ENCODE peak calls at places on chromosomes 11 and 22, in eight cellular contexts. One of them, this sample, is unnamed.
A peak's percentile ranks its signal among the peaks of the same experiment; 100 is the strongest.

GRCh38 chr11:96960926-96961325 is 571.1 kb downstream of the JRKL start:
- DNase-seq in mammary epithelial cell: no peak
- DNase-seq in OCI-LY7: no peak
- DNase-seq in stimulated activated CD4-positive, alpha-beta T cell treated with anti-CD3 and anti-CD28 coated beads, Interleukin-2, amount 100 ng/mL, for 48 hours: no peak
- DNase-seq in WTC11: no peak
- DNase-seq in fibroblast of the aortic adventitia: no peak
- DNase-seq in T-cell: no peak
- DNase-seq in thyroid gland: no peak
- DNase-seq in this sample: no peak

GRCh38 chr11:32173435-32173834 is 82.6 kb downstream of the RCN1 start:
- DNase-seq in OCI-LY7: no peak
- DNase-seq in WTC11: peak; percentile 77
- DNase-seq in stimulated activated CD4-positive, alpha-beta T cell treated with anti-CD3 and anti-CD28 coated beads, Interleukin-2, amount 100 ng/mL, for 48 hours: no peak
- DNase-seq in fibroblast of the aortic adventitia: peak; percentile 74
- DNase-seq in thyroid gland: peak; percentile 22
- DNase-seq in T-cell: no peak
- DNase-seq in mammary epithelial cell: peak; percentile 32
- DNase-seq in this sample: peak; percentile 23

GRCh38 chr11:40183073-40184064 is 1276.1 kb downstream of the LRRC4C start:
- DNase-seq in T-cell: no peak
- DNase-seq in thyroid gland: no peak
- DNase-seq in fibroblast of the aortic adventitia: no peak
- DNase-seq in WTC11: no peak
- DNase-seq in mammary epithelial cell: no peak
- DNase-seq in stimulated activated CD4-positive, alpha-beta T cell treated with anti-CD3 and anti-CD28 coated beads, Interleukin-2, amount 100 ng/mL, for 48 hours: no peak
- DNase-seq in OCI-LY7: no peak
- DNase-seq in this sample: no peak

GRCh38 chr11:122441702-122442092 is 213.8 kb upstream of the UBASH3B start:
- DNase-seq in fibroblast of the aortic adventitia: peak; percentile 16
- DNase-seq in thyroid gland: no peak
- DNase-seq in OCI-LY7: no peak
- DNase-seq in mammary epithelial cell: no peak
- DNase-seq in T-cell: no peak
- DNase-seq in stimulated activated CD4-positive, alpha-beta T cell treated with anti-CD3 and anti-CD28 coated beads, Interleukin-2, amount 100 ng/mL, for 48 hours: no peak
- DNase-seq in WTC11: no peak
- DNase-seq in this sample: no peak

GRCh38 chr11:123251656-123252344 is 56.8 kb upstream of the CLMP start:
- DNase-seq in OCI-LY7: no peak
- DNase-seq in T-cell: no peak
- DNase-seq in stimulated activated CD4-positive, alpha-beta T cell treated with anti-CD3 and anti-CD28 coated beads, Interleukin-2, amount 100 ng/mL, for 48 hours: no peak
- DNase-seq in WTC11: no peak
- DNase-seq in mammary epithelial cell: no peak
- DNase-seq in thyroid gland: peak; percentile 49
- DNase-seq in fibroblast of the aortic adventitia: peak; percentile 70
- DNase-seq in this sample: no peak

GRCh38 chr11:64225608-64226506 is at the start of the genes NUDT22 and TRPT1:
- DNase-seq in thyroid gland: peak; percentile 94
- DNase-seq in WTC11: peak; percentile 89
- DNase-seq in T-cell: peak; percentile 94
- DNase-seq in mammary epithelial cell: peak; percentile 75
- DNase-seq in stimulated activated CD4-positive, alpha-beta T cell treated with anti-CD3 and anti-CD28 coated beads, Interleukin-2, amount 100 ng/mL, for 48 hours: peak; percentile 96
- DNase-seq in OCI-LY7: peak; percentile 95
- DNase-seq in fibroblast of the aortic adventitia: peak; percentile 66
- DNase-seq in this sample: peak; percentile 57

GRCh38 chr11:416757-417621 is 2.2 kb upstream of the SIGIRR start:
- DNase-seq in mammary epithelial cell: peak; percentile 45
- DNase-seq in WTC11: peak; percentile 88
- DNase-seq in OCI-LY7: no peak
- DNase-seq in T-cell: peak; percentile 40
- DNase-seq in thyroid gland: peak; percentile 70
- DNase-seq in fibroblast of the aortic adventitia: no peak
- DNase-seq in stimulated activated CD4-positive, alpha-beta T cell treated with anti-CD3 and anti-CD28 coated beads, Interleukin-2, amount 100 ng/mL, for 48 hours: no peak
- DNase-seq in this sample: no peak

GRCh38 chr11:34890089-34890488 is 26.1 kb downstream of the APIP start:
- DNase-seq in stimulated activated CD4-positive, alpha-beta T cell treated with anti-CD3 and anti-CD28 coated beads, Interleukin-2, amount 100 ng/mL, for 48 hours: no peak
- DNase-seq in thyroid gland: no peak
- DNase-seq in OCI-LY7: no peak
- DNase-seq in WTC11: no peak
- DNase-seq in fibroblast of the aortic adventitia: peak; percentile 9
- DNase-seq in T-cell: no peak
- DNase-seq in mammary epithelial cell: no peak
- DNase-seq in this sample: no peak

GRCh38 chr11:23310276-23310675 is 450.0 kb upstream of the CCDC179 start:
- DNase-seq in fibroblast of the aortic adventitia: peak; percentile 6
- DNase-seq in mammary epithelial cell: no peak
- DNase-seq in OCI-LY7: no peak
- DNase-seq in WTC11: no peak
- DNase-seq in T-cell: no peak
- DNase-seq in thyroid gland: no peak
- DNase-seq in stimulated activated CD4-positive, alpha-beta T cell treated with anti-CD3 and anti-CD28 coated beads, Interleukin-2, amount 100 ng/mL, for 48 hours: no peak
- DNase-seq in this sample: peak; percentile 40

GRCh38 chr22:41229730-41230398 is 10.9 kb downstream of the CHADL start:
- DNase-seq in T-cell: no peak
- DNase-seq in OCI-LY7: no peak
- DNase-seq in WTC11: no peak
- DNase-seq in fibroblast of the aortic adventitia: no peak
- DNase-seq in stimulated activated CD4-positive, alpha-beta T cell treated with anti-CD3 and anti-CD28 coated beads, Interleukin-2, amount 100 ng/mL, for 48 hours: no peak
- DNase-seq in thyroid gland: no peak
- DNase-seq in mammary epithelial cell: no peak
- DNase-seq in this sample: no peak

GRCh38 chr11:70826950-70827349 is 425.4 kb downstream of the SHANK2 start:
- DNase-seq in T-cell: no peak
- DNase-seq in mammary epithelial cell: no peak
- DNase-seq in OCI-LY7: no peak
- DNase-seq in thyroid gland: no peak
- DNase-seq in WTC11: no peak
- DNase-seq in stimulated activated CD4-positive, alpha-beta T cell treated with anti-CD3 and anti-CD28 coated beads, Interleukin-2, amount 100 ng/mL, for 48 hours: no peak
- DNase-seq in fibroblast of the aortic adventitia: no peak
- DNase-seq in this sample: no peak

GRCh38 chr11:312092-312816 is 1.6 kb upstream of the IFITM1 start:
- DNase-seq in WTC11: no peak
- DNase-seq in mammary epithelial cell: no peak
- DNase-seq in OCI-LY7: no peak
- DNase-seq in T-cell: no peak
- DNase-seq in thyroid gland: no peak
- DNase-seq in fibroblast of the aortic adventitia: peak; percentile 50
- DNase-seq in stimulated activated CD4-positive, alpha-beta T cell treated with anti-CD3 and anti-CD28 coated beads, Interleukin-2, amount 100 ng/mL, for 48 hours: no peak
- DNase-seq in this sample: peak; percentile 5

GRCh38 chr22:49826603-49827306 is 918 bp downstream of the BRD1 start:
- DNase-seq in stimulated activated CD4-positive, alpha-beta T cell treated with anti-CD3 and anti-CD28 coated beads, Interleukin-2, amount 100 ng/mL, for 48 hours: peak; percentile 18
- DNase-seq in T-cell: peak; percentile 28
- DNase-seq in thyroid gland: peak; percentile 63
- DNase-seq in mammary epithelial cell: peak; percentile 47
- DNase-seq in fibroblast of the aortic adventitia: peak; percentile 53
- DNase-seq in WTC11: no peak
- DNase-seq in OCI-LY7: peak; percentile 64
- DNase-seq in this sample: peak; percentile 16

GRCh38 chr11:64652586-64653387 is 61.8 kb downstream of the SLC22A12 start:
- DNase-seq in stimulated activated CD4-positive, alpha-beta T cell treated with anti-CD3 and anti-CD28 coated beads, Interleukin-2, amount 100 ng/mL, for 48 hours: peak; percentile 76
- DNase-seq in OCI-LY7: peak; percentile 73
- DNase-seq in WTC11: peak; percentile 97
- DNase-seq in fibroblast of the aortic adventitia: peak; percentile 78
- DNase-seq in T-cell: peak; percentile 71
- DNase-seq in thyroid gland: peak; percentile 81
- DNase-seq in mammary epithelial cell: peak; percentile 41
- DNase-seq in this sample: peak; percentile 32

GRCh38 chr11:66047541-66048365 is 1.2 kb downstream of the GAL3ST3 start:
- DNase-seq in mammary epithelial cell: no peak
- DNase-seq in stimulated activated CD4-positive, alpha-beta T cell treated with anti-CD3 and anti-CD28 coated beads, Interleukin-2, amount 100 ng/mL, for 48 hours: no peak
- DNase-seq in fibroblast of the aortic adventitia: no peak
- DNase-seq in WTC11: no peak
- DNase-seq in OCI-LY7: no peak
- DNase-seq in T-cell: no peak
- DNase-seq in thyroid gland: peak; percentile 98
- DNase-seq in this sample: no peak

GRCh38 chr22:35582861-35583670 is 34.1 kb downstream of the MB start:
- DNase-seq in stimulated activated CD4-positive, alpha-beta T cell treated with anti-CD3 and anti-CD28 coated beads, Interleukin-2, amount 100 ng/mL, for 48 hours: peak; percentile 44
- DNase-seq in thyroid gland: peak; percentile 58
- DNase-seq in T-cell: peak; percentile 46
- DNase-seq in fibroblast of the aortic adventitia: peak; percentile 72
- DNase-seq in WTC11: peak; percentile 65
- DNase-seq in mammary epithelial cell: no peak
- DNase-seq in OCI-LY7: peak; percentile 77
- DNase-seq in this sample: no peak

GRCh38 chr22:42022162-42022847 is 23.7 kb downstream of the WBP2NL start:
- DNase-seq in T-cell: no peak
- DNase-seq in mammary epithelial cell: peak; percentile 32
- DNase-seq in thyroid gland: no peak
- DNase-seq in OCI-LY7: peak; percentile 40
- DNase-seq in stimulated activated CD4-positive, alpha-beta T cell treated with anti-CD3 and anti-CD28 coated beads, Interleukin-2, amount 100 ng/mL, for 48 hours: no peak
- DNase-seq in WTC11: no peak
- DNase-seq in fibroblast of the aortic adventitia: no peak
- DNase-seq in this sample: no peak

GRCh38 chr11:78041843-78042455 is 18.9 kb upstream of the KCTD14 start:
- DNase-seq in T-cell: no peak
- DNase-seq in fibroblast of the aortic adventitia: no peak
- DNase-seq in OCI-LY7: no peak
- DNase-seq in stimulated activated CD4-positive, alpha-beta T cell treated with anti-CD3 and anti-CD28 coated beads, Interleukin-2, amount 100 ng/mL, for 48 hours: no peak
- DNase-seq in mammary epithelial cell: no peak
- DNase-seq in WTC11: no peak
- DNase-seq in thyroid gland: peak; percentile 45
- DNase-seq in this sample: no peak

GRCh38 chr11:64796757-64797541 is 6.1 kb downstream of the MAP4K2 start:
- DNase-seq in fibroblast of the aortic adventitia: no peak
- DNase-seq in OCI-LY7: no peak
- DNase-seq in stimulated activated CD4-positive, alpha-beta T cell treated with anti-CD3 and anti-CD28 coated beads, Interleukin-2, amount 100 ng/mL, for 48 hours: no peak
- DNase-seq in WTC11: no peak
- DNase-seq in T-cell: no peak
- DNase-seq in mammary epithelial cell: no peak
- DNase-seq in thyroid gland: no peak
- DNase-seq in this sample: no peak

GRCh38 chr22:20032407-20032991 is 11.6 kb downstream of the TANGO2 start:
- DNase-seq in WTC11: no peak
- DNase-seq in mammary epithelial cell: no peak
- DNase-seq in stimulated activated CD4-positive, alpha-beta T cell treated with anti-CD3 and anti-CD28 coated beads, Interleukin-2, amount 100 ng/mL, for 48 hours: no peak
- DNase-seq in T-cell: no peak
- DNase-seq in thyroid gland: peak; percentile 61
- DNase-seq in fibroblast of the aortic adventitia: no peak
- DNase-seq in OCI-LY7: no peak
- DNase-seq in this sample: no peak

GRCh38 chr22:21447694-21448402 is 19.3 kb upstream of the TMEM191C start:
- DNase-seq in stimulated activated CD4-positive, alpha-beta T cell treated with anti-CD3 and anti-CD28 coated beads, Interleukin-2, amount 100 ng/mL, for 48 hours: no peak
- DNase-seq in WTC11: peak; percentile 57
- DNase-seq in mammary epithelial cell: no peak
- DNase-seq in OCI-LY7: no peak
- DNase-seq in fibroblast of the aortic adventitia: no peak
- DNase-seq in thyroid gland: peak; percentile 67
- DNase-seq in T-cell: no peak
- DNase-seq in this sample: no peak

GRCh38 chr11:8227156-8228152 is 36.2 kb downstream of the LMO1 start:
- DNase-seq in mammary epithelial cell: peak; percentile 95
- DNase-seq in OCI-LY7: no peak
- DNase-seq in stimulated activated CD4-positive, alpha-beta T cell treated with anti-CD3 and anti-CD28 coated beads, Interleukin-2, amount 100 ng/mL, for 48 hours: no peak
- DNase-seq in thyroid gland: no peak
- DNase-seq in T-cell: no peak
- DNase-seq in WTC11: no peak
- DNase-seq in fibroblast of the aortic adventitia: no peak
- DNase-seq in this sample: peak; percentile 97